ENCODE peak calls at places on chromosomes 1 and 21, in seven cellular contexts. P is right lobe of liver, I is A549, K is tibial nerve, O is body of pancreas, J is adrenal gland, U is IMR-90. S is an unnamed sample.

GRCh38 chr1:160806784-160807183 is 10.8 kb downstream of the LY9 start:
- DNase-seq in P (no peak), K (no peak), I (no peak), O (no peak), U (no peak), J (no peak), S (no peak)

GRCh38 chr1:156963621-156964020 is 43.2 kb downstream of the LRRC71 start:
- DNase-seq in K (peak), P (no peak), O (no peak), U (no peak), J (peak), I (no peak), S (no peak)

GRCh38 chr1:117368116-117369108 is 1.2 kb downstream of the MAN1A2 start:
- DNase-seq in U (peak), J (no peak), K (no peak), I (peak), O (no peak), P (no peak), S (no peak)

GRCh38 chr1:168932539-168932938 is 174.0 kb upstream of the ATP1B1 start:
- DNase-seq in O (no peak), U (peak), J (no peak), K (no peak), I (no peak), P (no peak), S (no peak)

GRCh38 chr21:44092201-44092600 is 15.0 kb upstream of the PWP2 start:
- DNase-seq in O (no peak), P (no peak), K (no peak), I (no peak), J (peak), U (no peak), S (no peak)

GRCh38 chr21:34630536-34631143 is 15.7 kb upstream of the RCAN1 start:
- DNase-seq in I (peak), P (no peak), J (peak), O (peak), K (peak), U (peak), S (no peak)

GRCh38 chr1:106700151-106700550 is 356.3 kb upstream of the PRMT6 start:
- DNase-seq in U (peak), P (no peak), O (no peak), J (no peak), I (no peak), K (no peak), S (no peak)

GRCh38 chr1:40391688-40392145 is 18.2 kb downstream of the SMAP2 start:
- DNase-seq in I (no peak), O (no peak), K (no peak), P (no peak), J (no peak), U (no peak), S (peak)

GRCh38 chr1:3018051-3018471 is 3.2 kb upstream of the ACTRT2 start:
- DNase-seq in O (peak), U (no peak), K (no peak), P (no peak), J (no peak), I (no peak), S (no peak)

GRCh38 chr1:230868736-230869385 is 540 bp upstream of the C1orf198 start:
- DNase-seq in K (no peak), U (no peak), P (peak), I (no peak), O (peak), J (peak), S (no peak)

GRCh38 chr1:236518343-236518742 is 5.4 kb upstream of the LGALS8 start:
- DNase-seq in I (no peak), U (no peak), K (no peak), O (no peak), J (no peak), P (no peak), S (no peak)

GRCh38 chr1:222817529-222817928 is 2.7 kb downstream of the DISP1 start:
- DNase-seq in J (peak), P (no peak), K (peak), I (peak), O (no peak), U (peak), S (no peak)

GRCh38 chr1:233547726-233548125 is 66.2 kb upstream of the KCNK1 start:
- DNase-seq in K (no peak), P (no peak), O (no peak), U (no peak), J (no peak), I (no peak), S (no peak)

GRCh38 chr1:160342520-160342919 is 530 bp downstream of the COPA start:
- DNase-seq in K (no peak), J (no peak), P (no peak), I (no peak), U (no peak), O (no peak), S (no peak)

GRCh38 chr1:202237052-202237451 is 43.5 kb downstream of the LGR6 start:
- DNase-seq in K (no peak), O (no peak), P (peak), I (peak), J (no peak), U (peak), S (no peak)

GRCh38 chr21:32413697-32414578 is 1.4 kb downstream of the EVA1C start:
- DNase-seq in K (peak), U (no peak), P (no peak), I (no peak), J (no peak), O (no peak), S (no peak)

GRCh38 chr1:6426972-6427350 is 2.4 kb downstream of the ESPN start:
- DNase-seq in O (no peak), U (no peak), K (no peak), P (no peak), I (no peak), J (no peak), S (no peak)

GRCh38 chr1:15939181-15940109 is 36.5 kb downstream of the ZBTB17 start:
- DNase-seq in J (peak), I (peak), O (peak), P (peak), U (peak), K (no peak), S (no peak)

GRCh38 chr1:6019166-6019845 is 26.4 kb upstream of the KCNAB2 start:
- DNase-seq in P (no peak), O (no peak), U (no peak), K (no peak), J (no peak), I (no peak), S (no peak)

GRCh38 chr21:31364265-31364945 is 20.3 kb upstream of the TIAM1 start:
- DNase-seq in U (no peak), P (no peak), J (no peak), I (no peak), O (no peak), K (no peak), S (no peak)

GRCh38 chr1:83931658-83932253 is 67.2 kb downstream of the TTLL7 start:
- DNase-seq in O (peak), J (no peak), P (no peak), U (peak), I (peak), K (peak), S (no peak)

GRCh38 chr1:9247894-9248293 is 13.3 kb downstream of the H6PD start:
- DNase-seq in U (no peak), J (peak), K (no peak), I (no peak), O (no peak), P (no peak), S (peak)

GRCh38 chr1:169122976-169123375 is 16.5 kb downstream of the ATP1B1 start:
- DNase-seq in O (no peak), J (no peak), U (no peak), P (no peak), I (no peak), K (no peak), S (no peak)

GRCh38 chr1:54047384-54048315 is 5.4 kb downstream of the TMEM59 start:
- DNase-seq in O (no peak), K (no peak), P (no peak), I (no peak), U (peak), J (no peak), S (no peak)

GRCh38 chr1:26696645-26697440 is 1.0 kb downstream of the ARID1A start:
- DNase-seq in J (peak), U (no peak), O (peak), I (no peak), K (no peak), P (peak), S (peak)

GRCh38 chr21:31493350-31493880 is 149.4 kb upstream of the TIAM1 start:
- DNase-seq in O (no peak), I (no peak), K (no peak), J (no peak), U (no peak), P (no peak), S (no peak)

GRCh38 chr1:174794861-174795260 is 204.9 kb upstream of the CACYBP start:
- DNase-seq in O (no peak), U (no peak), P (no peak), K (no peak), I (no peak), J (no peak), S (no peak)

GRCh38 chr1:87644500-87645245 is 316.0 kb downstream of the LMO4 start:
- DNase-seq in P (no peak), O (no peak), I (no peak), U (peak), J (no peak), K (no peak), S (no peak)

GRCh38 chr1:209053587-209053986 is 529.9 kb upstream of the CAMK1G start:
- DNase-seq in K (no peak), J (no peak), I (no peak), U (no peak), O (no peak), P (no peak), S (no peak)

GRCh38 chr1:8203056-8203455 is 114.9 kb upstream of the SLC45A1 start:
- DNase-seq in K (no peak), I (no peak), O (no peak), J (no peak), U (peak), P (peak), S (peak)

GRCh38 chr1:55725378-55725777 is 510.2 kb upstream of the USP24 start:
- DNase-seq in K (no peak), O (no peak), U (peak), P (no peak), J (no peak), I (peak), S (no peak)

GRCh38 chr21:45975017-45975595 is 6.5 kb upstream of the COL6A1 start:
- DNase-seq in U (peak), J (no peak), I (no peak), P (peak), K (no peak), O (no peak), S (no peak)

GRCh38 chr1:116311756-116312691 is 61.0 kb upstream of the ATP1A1 start:
- DNase-seq in K (no peak), J (no peak), I (no peak), O (peak), U (no peak), P (no peak), S (peak)
- TF ChIP-seq POLR2A in K (no peak), J (no peak), I (no peak), O (peak), U (no peak), P (no peak), S (no peak)

GRCh38 chr1:161884475-161884874 is 118.4 kb downstream of the ATF6 start:
- DNase-seq in J (no peak), I (no peak), U (no peak), P (no peak), O (no peak), K (no peak), S (no peak)
- H3K4me3 ChIP-seq in J (no peak), I (no peak), U (no peak), P (no peak), O (no peak), K (no peak), S (no peak)

GRCh38 chr1:193123751-193124150 is 1.9 kb downstream of the CDC73 start:
- DNase-seq in O (no peak), U (no peak), J (no peak), P (no peak), K (no peak), I (no peak), S (no peak)

GRCh38 chr1:193125369-193125768 is 3.5 kb downstream of the CDC73 start:
- DNase-seq in U (no peak), J (no peak), P (no peak), I (no peak), O (no peak), K (no peak), S (no peak)

GRCh38 chr1:193118803-193119730 is 2.8 kb upstream of the CDC73 start:
- DNase-seq in U (no peak), I (no peak), O (no peak), P (no peak), K (no peak), J (no peak), S (no peak)

GRCh38 chr1:193120604-193121166 is 1.1 kb upstream of the CDC73 start:
- DNase-seq in J (no peak), K (no peak), P (no peak), I (no peak), O (no peak), U (no peak), S (no peak)

DNA sequence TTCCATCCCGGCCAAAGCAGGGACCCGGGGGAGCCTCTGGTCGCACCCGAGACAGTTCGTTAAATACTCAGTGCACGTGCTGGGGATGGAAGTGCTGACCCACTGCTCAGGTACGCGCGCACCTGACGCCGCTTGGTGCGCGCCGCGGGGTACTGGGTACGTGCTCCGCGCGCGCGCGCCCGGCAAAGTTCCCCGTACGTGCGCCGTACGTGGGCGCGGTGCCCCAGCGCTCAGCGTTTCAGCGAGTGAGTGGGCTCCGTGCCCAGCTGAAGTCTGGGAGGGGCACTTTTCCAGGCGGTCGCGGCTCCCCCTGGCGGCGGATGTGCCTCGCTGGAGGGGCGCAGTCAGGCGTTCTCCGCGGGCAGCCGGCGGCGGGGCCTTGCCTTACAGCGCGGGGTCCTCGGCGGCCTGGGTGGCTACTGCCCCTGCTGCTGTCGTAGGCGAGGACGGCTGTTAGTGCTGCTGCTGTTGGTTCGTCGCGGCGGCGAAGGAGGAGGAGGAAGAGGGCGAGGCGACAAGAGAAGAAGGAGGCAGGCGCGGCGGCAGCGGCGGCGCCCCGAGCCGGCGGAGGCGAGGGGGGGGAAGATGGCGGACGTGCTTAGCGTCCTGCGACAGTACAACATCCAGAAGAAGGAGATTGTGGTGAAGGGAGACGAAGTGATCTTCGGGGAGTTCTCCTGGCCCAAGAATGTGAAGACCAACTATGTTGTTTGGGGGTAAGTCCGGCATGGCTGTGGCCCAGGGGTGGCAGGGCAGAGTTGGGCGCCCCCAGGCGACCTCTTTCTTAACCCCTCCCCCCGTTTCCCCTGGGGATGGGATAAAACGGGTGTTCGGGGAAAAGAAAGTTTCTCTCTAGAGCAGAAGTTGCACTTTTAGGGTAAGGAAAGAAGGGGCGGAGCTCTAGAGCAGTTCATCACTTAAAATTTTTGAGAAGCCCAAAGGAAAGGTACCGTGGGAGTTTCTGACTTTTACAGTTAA is at the start of gene CDC73:
- DNase-seq in O (peak), U (peak), K (peak), J (peak), I (peak), P (peak), S (peak)
- TF ChIP-seq POLR2A in O (peak), U (peak), K (peak), J (peak), I (peak), P (peak), S (peak)

GRCh38 chr1:66984491-66984890 is 59.7 kb downstream of the MIER1 start:
- DNase-seq in J (no peak), U (no peak), P (no peak), K (no peak), O (no peak), I (no peak), S (no peak)

GRCh38 chr1:66981679-66982078 is 56.9 kb downstream of the MIER1 start:
- DNase-seq in J (peak), K (peak), U (peak), P (no peak), I (no peak), O (no peak), S (peak)

GRCh38 chr1:66982561-66983285 is 57.9 kb downstream of the MIER1 start:
- DNase-seq in U (no peak), O (no peak), P (no peak), J (no peak), I (no peak), K (no peak), S (no peak)

GRCh38 chr1:66985835-66986234 is 61.0 kb downstream of the MIER1 start:
- DNase-seq in J (no peak), O (no peak), I (no peak), K (no peak), U (no peak), P (no peak), S (no peak)

GRCh38 chr1:66980745-66981367 is 56.1 kb downstream of the MIER1 start:
- DNase-seq in I (no peak), O (no peak), P (no peak), K (no peak), U (peak), J (no peak), S (no peak)
- H3K4me3 ChIP-seq in I (peak), O (no peak), P (no peak), K (no peak), U (no peak), J (no peak), S (no peak)

GRCh38 chr1:24944318-24944717 is 14.2 kb upstream of the RUNX3 start:
- DNase-seq in I (no peak), O (no peak), K (no peak), P (no peak), J (no peak), U (no peak), S (no peak)
- TF ChIP-seq POLR2A in I (no peak), O (no peak), K (no peak), P (no peak), J (no peak), U (no peak), S (no peak)

GRCh38 chr1:43947061-43947889 is 525 bp downstream of the IPO13 start:
- DNase-seq in I (no peak), O (peak), P (no peak), J (no peak), K (peak), U (no peak), S (peak)

GRCh38 chr1:43949663-43950062 is 2.9 kb downstream of the IPO13 start:
- DNase-seq in J (no peak), K (no peak), I (no peak), P (peak), O (no peak), U (no peak), S (no peak)

GRCh38 chr1:43945898-43946243 is 879 bp upstream of the IPO13 start:
- DNase-seq in U (no peak), J (peak), O (no peak), P (no peak), K (no peak), I (no peak), S (no peak)

GRCh38 chr1:43946244-43947060 is at the start of gene IPO13:
- DNase-seq in O (peak), U (peak), I (peak), K (peak), J (peak), P (peak), S (peak)

DNA sequence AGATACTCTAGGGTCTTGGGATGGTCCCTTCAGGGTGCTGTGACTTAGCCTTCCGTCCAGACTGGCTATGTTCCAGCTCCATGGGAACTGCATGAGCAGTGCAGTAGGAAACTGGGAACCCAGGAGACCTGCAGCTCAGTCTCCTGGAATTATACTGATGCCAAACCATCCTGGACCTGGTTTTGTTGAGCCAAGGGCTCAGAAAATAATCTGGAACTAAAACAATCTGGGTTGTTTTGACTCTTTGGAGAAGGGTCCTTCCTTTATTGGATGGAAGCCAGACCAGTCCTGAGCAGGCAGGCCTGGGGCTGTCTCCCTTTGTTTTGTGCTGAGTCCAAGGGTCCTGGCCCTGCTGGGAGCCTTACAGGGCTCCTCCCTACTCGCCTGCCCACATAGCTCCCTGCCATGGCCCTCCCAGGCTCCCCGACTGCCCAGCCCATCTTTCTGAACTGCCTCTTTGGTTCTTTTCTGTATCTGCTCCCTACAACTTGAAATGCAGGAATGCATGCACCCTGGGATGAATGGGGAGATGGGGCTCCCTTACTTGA is 1.2 kb downstream of the IPO13 start:
- DNase-seq in I (no peak), P (peak), O (no peak), J (peak), K (no peak), U (no peak), S (no peak)
- H3K4me3 ChIP-seq in I (peak), P (peak), O (no peak), J (no peak), K (peak), U (peak), S (peak)

GRCh38 chr1:75677443-75677842 is 47.1 kb upstream of the ACADM start:
- DNase-seq in O (no peak), K (no peak), J (no peak), U (no peak), P (no peak), I (no peak), S (no peak)
- TF ChIP-seq POLR2A in O (no peak), K (no peak), J (no peak), U (no peak), P (no peak), I (no peak), S (no peak)

GRCh38 chr1:78102082-78102481 is 56.3 kb downstream of the GIPC2 start:
- DNase-seq in J (no peak), I (no peak), O (no peak), U (peak), K (no peak), P (no peak), S (no peak)
- H3K4me3 ChIP-seq in J (no peak), I (no peak), O (no peak), U (no peak), K (no peak), P (no peak), S (no peak)

S was measured in gastrocnemius medialis.